ENCODE peak calls at places on chromosome X, in nine cellular contexts. I is fibroblast of mammary gland, P is bronchial epithelial cell, L is epithelial cell of proximal tubule, R is PC-9, D is HCT116, J is AG04450, C is A549, B is lower leg skin. A is an unnamed sample.

GRCh38 chrX:121308276-121308805 is 260.9 kb downstream of the GLUD2 start:
- DNase-seq in R (no peak), C (peak; percentile 4), I (peak; percentile 94), P (peak; percentile 44), B (no peak), L (peak; percentile 61), D (peak; percentile 10), J (no peak), A (peak; percentile 55)

GRCh38 chrX:45143455-45143854 is 57.2 kb downstream of the DIPK2B start:
- DNase-seq in R (no peak), P (no peak), J (no peak), C (no peak), B (no peak), D (no peak), I (no peak), L (no peak), A (no peak)

GRCh38 chrX:139204903-139205667 is 325.5 kb upstream of the F9 start:
- DNase-seq in C (peak; percentile 15), D (no peak), R (no peak), B (peak; percentile 85), P (no peak), J (no peak), I (no peak), L (no peak), A (no peak)

GRCh38 chrX:136880003-136880451 is 498 bp downstream of the RBMX start:
- DNase-seq in D (no peak), B (no peak), P (no peak), J (no peak), R (no peak), I (peak; percentile 13), L (no peak), C (peak; percentile 22), A (no peak)

GRCh38 chrX:17442898-17443297 is 67.9 kb downstream of the NHS start:
- DNase-seq in C (no peak), J (no peak), I (peak; percentile 70), P (peak; percentile 9), D (no peak), R (no peak), B (no peak), L (no peak), A (no peak)

GRCh38 chrX:37468111-37468739 is 103.2 kb upstream of the LANCL3 start:
- DNase-seq in R (no peak), B (no peak), L (no peak), D (no peak), I (no peak), C (no peak), P (no peak), J (no peak), A (no peak)

GRCh38 chrX:154484255-154485149 is 1.9 kb downstream of the UBL4A start:
- DNase-seq in R (no peak), C (no peak), D (no peak), P (peak; percentile 29), I (peak; percentile 20), L (no peak), B (no peak), J (no peak), A (no peak)

GRCh38 chrX:111151764-111152163 is 55.8 kb downstream of the PAK3 start:
- DNase-seq in J (no peak), L (no peak), B (no peak), I (no peak), C (no peak), R (no peak), P (peak; percentile 55), D (no peak), A (no peak)

GRCh38 chrX:76922100-76922499 is 494.6 kb downstream of the MAGEE1 start:
- DNase-seq in C (no peak), D (no peak), R (no peak), P (no peak), L (no peak), B (no peak), J (no peak), I (no peak), A (no peak)

GRCh38 chrX:106168107-106168506 is at the start of gene PWWP3B:
- DNase-seq in B (no peak), L (no peak), P (peak; percentile 57), J (no peak), I (peak; percentile 37), D (peak; percentile 38), C (no peak), R (no peak), A (peak; percentile 13)

GRCh38 chrX:386768-387575 is at the start of gene PPP2R3B:
- DNase-seq in D (peak; percentile 91), P (peak; percentile 91), R (peak; percentile 83), L (peak; percentile 63), B (peak; percentile 100), I (peak; percentile 98), J (peak; percentile 96), C (peak; percentile 99), A (peak; percentile 99)

GRCh38 chrX:151697537-151697936 is 2.3 kb downstream of the PRRG3 start:
- DNase-seq in D (no peak), J (no peak), R (no peak), P (no peak), B (peak; percentile 84), L (no peak), I (peak; percentile 96), C (no peak), A (no peak)

GRCh38 chrX:43655151-43655676 is 885 bp upstream of the MAOA start:
- DNase-seq in L (no peak), I (peak; percentile 44), P (peak; percentile 55), D (no peak), B (peak; percentile 86), R (no peak), C (peak; percentile 15), J (no peak), A (no peak)

GRCh38 chrX:64698317-64698716 is 277.9 kb downstream of the ZC4H2 start:
- DNase-seq in L (no peak), B (no peak), R (no peak), I (no peak), D (no peak), J (no peak), P (no peak), C (no peak), A (no peak)

GRCh38 chrX:154374361-154375155 is at the start of gene FLNA:
- DNase-seq in L (no peak), J (no peak), P (no peak), B (no peak), D (no peak), I (no peak), R (no peak), C (no peak), A (no peak)

GRCh38 chrX:22135171-22135711 is 103.1 kb downstream of the PHEX start:
- DNase-seq in D (no peak), R (peak; percentile 84), B (no peak), L (no peak), P (peak; percentile 77), C (no peak), I (peak; percentile 78), J (peak; percentile 41), A (peak; percentile 4)

GRCh38 chrX:72309297-72310071 is 3.8 kb upstream of the CITED1 start:
- DNase-seq in B (no peak), D (no peak), C (no peak), P (no peak), J (no peak), L (no peak), I (no peak), R (no peak), A (no peak)

GRCh38 chrX:72306851-72307645 is 1.3 kb upstream of the CITED1 start:
- DNase-seq in R (peak; percentile 37), D (peak; percentile 22), L (no peak), C (peak; percentile 67), J (peak; percentile 37), B (no peak), P (peak; percentile 32), I (peak; percentile 62), A (peak; percentile 24)

GRCh38 chrX:72308566-72309296 is 3.0 kb upstream of the CITED1 start:
- DNase-seq in B (no peak), I (peak; percentile 57), D (peak; percentile 34), C (peak; percentile 67), P (peak; percentile 40), J (peak; percentile 13), L (no peak), R (no peak), A (peak; percentile 26)

GRCh38 chrX:72307646-72308051 is 1.9 kb upstream of the CITED1 start:
- DNase-seq in D (no peak), L (no peak), I (no peak), J (no peak), B (no peak), P (no peak), C (no peak), R (no peak), A (no peak)

GRCh38 chrX:72308209-72308565 is 2.5 kb upstream of the CITED1 start:
- DNase-seq in D (no peak), C (no peak), P (no peak), R (no peak), B (no peak), L (no peak), J (no peak), I (no peak), A (no peak)
- H3K4me3 ChIP-seq in D (no peak overlapping the region), C (peak overlapping the region; percentile 34), P (no peak overlapping the region), R (no peak overlapping the region), B (no peak overlapping the region), L (no peak overlapping the region), J (no peak overlapping the region), I (no peak overlapping the region), A (no peak overlapping the region)

GRCh38 chrX:39133971-39134370 is 332.7 kb downstream of the MID1IP1 start:
- DNase-seq in B (no peak), C (no peak), P (no peak), J (no peak), R (no peak), L (no peak), D (no peak), I (no peak), A (no peak)
- TF ChIP-seq CTCF in B (no peak), C (no peak), P (no peak), J (no peak), R (no peak), L (peak; percentile 47), D (peak; percentile 50), I (no peak), A (no peak)

DNA sequence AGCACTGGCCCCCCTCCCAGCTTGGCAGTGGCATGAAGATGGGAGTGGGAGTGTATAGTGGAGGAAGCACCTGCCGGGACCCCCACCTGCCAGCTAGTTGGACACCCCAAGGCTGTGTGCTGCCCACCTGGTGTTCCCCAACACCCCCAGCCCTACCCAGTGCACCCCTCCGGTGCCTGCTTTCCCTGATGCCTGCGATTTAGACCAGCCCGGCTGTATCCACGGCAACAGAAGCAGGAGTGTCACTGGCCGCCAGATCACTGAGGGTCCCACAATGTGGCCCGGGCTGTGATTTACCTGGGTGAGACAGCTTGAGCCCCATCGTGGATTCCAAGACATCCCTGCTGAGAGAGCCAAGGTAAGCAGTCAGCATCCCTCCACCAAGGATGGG is 533 bp downstream of the GPR173 start:
- DNase-seq in J (no peak), B (no peak), R (no peak), L (no peak), I (no peak), D (no peak), P (no peak), C (no peak), A (no peak)
- H3K4me3 ChIP-seq in J (peak overlapping the region; percentile 71), B (no peak overlapping the region), R (no peak overlapping the region), L (peak overlapping the region; percentile 31), I (peak overlapping the region; percentile 63), D (peak overlapping the region; percentile 52), P (no peak overlapping the region), C (no peak overlapping the region), A (peak overlapping the region; percentile 56)

DNA sequence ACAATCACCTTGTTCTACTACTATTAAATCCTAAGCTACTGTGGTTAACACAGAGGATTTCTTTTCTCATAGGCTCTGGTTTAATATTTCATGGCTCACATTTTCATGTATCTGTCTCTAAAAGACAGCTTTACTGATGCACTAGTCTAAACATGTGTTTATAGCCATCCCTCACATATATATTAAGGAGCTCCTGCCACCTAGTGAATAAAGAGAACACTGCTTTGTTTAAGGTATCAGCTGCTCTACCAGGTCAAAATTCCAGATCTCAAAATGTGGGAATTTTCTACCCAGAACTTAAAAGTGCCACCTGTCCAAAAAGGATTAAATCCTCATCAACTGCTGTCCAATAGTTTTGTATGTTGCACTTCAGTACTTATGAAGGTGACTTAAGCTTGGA is 188.5 kb upstream of the TEX13C start:
- DNase-seq in L (no peak), I (no peak), B (no peak), R (no peak), P (peak; percentile 28), D (no peak), J (no peak), C (no peak), A (no peak)
- TF ChIP-seq CTCF in L (peak; percentile 49), I (peak; percentile 6), B (no peak), R (peak; percentile 74), P (no peak), D (no peak), J (no peak), C (peak; percentile 35), A (no peak)